ENCODE peak calls at places on chromosomes 3 and 15, in four cellular contexts. K is ovary, N is astrocyte of the hippocampus, E is MV-4-11. Z is an unnamed sample.

GRCh38 chr3:146189519-146190173 is 28.7 kb upstream of the PLOD2 start:
- DNase-seq in E (peak; percentile 32), N (peak; percentile 75), K (no peak), Z (peak; percentile 53)

GRCh38 chr3:23685484-23686258 is 120.1 kb upstream of the UBE2E1 start:
- DNase-seq in E (peak; percentile 70), K (peak; percentile 71), N (peak; percentile 98), Z (no peak)

GRCh38 chr15:89161666-89162065 is 59.7 kb downstream of the RLBP1 start:
- DNase-seq in E (no peak), N (no peak), K (no peak), Z (no peak)

GRCh38 chr3:176561826-176562225 is 635.5 kb downstream of the TBL1XR1 start:
- DNase-seq in E (no peak), N (no peak), K (no peak), Z (no peak)

GRCh38 chr3:45225465-45226205 is 452 bp downstream of the TMEM158 start:
- DNase-seq in N (peak; percentile 68), E (no peak), K (peak; percentile 19), Z (no peak)

GRCh38 chr15:70750203-70750869 is 13.0 kb downstream of the UACA start:
- DNase-seq in K (no peak), E (no peak), N (no peak), Z (no peak)

GRCh38 chr15:84992157-84992940 is 10.7 kb downstream of the PDE8A start:
- DNase-seq in E (peak; percentile 62), K (no peak), N (peak; percentile 86), Z (no peak)

GRCh38 chr15:78726870-78727551 is 84.3 kb downstream of the ADAMTS7 start:
- DNase-seq in E (peak; percentile 44), N (no peak), K (no peak), Z (no peak)

GRCh38 chr15:72784233-72784876 is 797 bp upstream of the ADPGK start:
- DNase-seq in K (peak; percentile 47), E (peak; percentile 93), N (peak; percentile 88), Z (no peak)

GRCh38 chr3:45185052-45185451 is 38.9 kb upstream of the CDCP1 start:
- DNase-seq in K (no peak), E (no peak), N (no peak), Z (no peak)

GRCh38 chr3:57545636-57546268 is 1.6 kb upstream of the DNAH12 start:
- DNase-seq in E (no peak), K (peak; percentile 43), N (peak; percentile 70), Z (peak; percentile 8)

GRCh38 chr3:31575448-31575847 is 42.7 kb downstream of the STT3B start:
- DNase-seq in E (no peak), N (no peak), K (no peak), Z (no peak)

GRCh38 chr15:73530649-73531048 is 87.7 kb downstream of the REC114 start:
- DNase-seq in N (peak; percentile 5), K (no peak), E (no peak), Z (no peak)

GRCh38 chr15:77402740-77403379 is 17.0 kb downstream of the PEAK1 start:
- DNase-seq in N (peak; percentile 46), E (no peak), K (no peak), Z (no peak)

GRCh38 chr3:86984271-86984670 is 6.7 kb downstream of the VGLL3 start:
- DNase-seq in K (no peak), N (no peak), E (no peak), Z (no peak)

GRCh38 chr3:31960793-31961431 is 20.1 kb downstream of the OSBPL10 start:
- DNase-seq in N (peak; percentile 63), K (no peak), E (no peak), Z (no peak)

GRCh38 chr3:197226179-197226578 is 72.2 kb downstream of the DLG1 start:
- DNase-seq in N (no peak), K (no peak), E (no peak), Z (peak; percentile 48)

GRCh38 chr15:88835646-88836045 is 32.4 kb downstream of the ACAN start:
- DNase-seq in K (no peak), N (peak; percentile 8), E (no peak), Z (no peak)

GRCh38 chr3:184354121-184354728 is 7.2 kb downstream of the CLCN2 start:
- DNase-seq in K (no peak), N (peak; percentile 69), E (no peak), Z (peak; percentile 51)

GRCh38 chr15:95829062-95829461 is 501.4 kb upstream of the NR2F2 start:
- DNase-seq in E (no peak), K (no peak), N (no peak), Z (no peak)

GRCh38 chr15:68528891-68529290 is 49.9 kb upstream of the CORO2B start:
- DNase-seq in N (peak; percentile 59), K (no peak), E (peak; percentile 36), Z (no peak)

GRCh38 chr3:194328080-194328571 is 23.0 kb downstream of the CPN2 start:
- DNase-seq in N (peak; percentile 61), K (no peak), E (no peak), Z (peak; percentile 75)

GRCh38 chr15:39880718-39881387 is 39.2 kb downstream of the GPR176 start:
- DNase-seq in N (no peak), E (no peak), K (no peak), Z (no peak)

GRCh38 chr3:193297421-193297820 is 56.4 kb downstream of the PLAAT1 start:
- DNase-seq in K (no peak), N (peak; percentile 79), E (no peak), Z (no peak)

GRCh38 chr3:3800076-3800448 is 831 bp downstream of the LRRN1 start:
- DNase-seq in K (peak; percentile 32), E (no peak), N (peak; percentile 78), Z (no peak)

GRCh38 chr3:120435621-120436020 is 15.2 kb downstream of the FSTL1 start:
- DNase-seq in K (no peak), N (peak; percentile 77), E (no peak), Z (no peak)

GRCh38 chr15:36818260-36818659 is 238.8 kb downstream of the CDIN1 start:
- DNase-seq in N (no peak), E (no peak), K (no peak), Z (no peak)

GRCh38 chr3:100245932-100246331 is 14.9 kb upstream of the TBC1D23 start:
- DNase-seq in N (peak; percentile 31), E (no peak), K (no peak), Z (no peak)

GRCh38 chr3:38545983-38546382 is 49.8 kb downstream of the EXOG start:
- DNase-seq in K (no peak), N (no peak), E (no peak), Z (no peak)